ENCODE peak calls at places on chromosomes 6 and 20, in ten cellular contexts. R is mesenchymal stem cell; J is CD4-positive, alpha-beta memory T cell; I is mesenteric fat pad; O is small intestine; D is SW480; E is GM04504; Y is stimulated activated CD8-positive, alpha-beta memory T cell treated with anti-CD3 and anti-CD28 coated beads, Interleukin-12 subunit alpha, Interleukin-12 subunit beta, amount 100 ng/mL, for 1 hour; W is renal cortical epithelial cell; Q is K562. Z is an unnamed sample.

GRCh38 chr6:3331948-3332347 is 73.2 kb downstream of the PSMG4 start:
- DNase-seq in I (peak; percentile 12), D (no peak), E (no peak), R (no peak), Y (no peak), O (no peak), J (no peak), Q (no peak), W (no peak), Z (no peak)

GRCh38 chr20:3629893-3630292 is 33.3 kb downstream of the GFRA4 start:
- DNase-seq in Y (no peak), E (no peak), O (no peak), J (no peak), D (no peak), R (no peak), Q (no peak), W (no peak), I (no peak), Z (no peak)

GRCh38 chr20:60718743-60719142 is 533.3 kb upstream of the CDH4 start:
- DNase-seq in Q (peak; percentile 24), E (no peak), R (no peak), Y (no peak), W (no peak), I (no peak), J (no peak), O (no peak), D (peak; percentile 70), Z (no peak)

GRCh38 chr6:125367036-125367782 is 65.4 kb upstream of the HDDC2 start:
- DNase-seq in E (no peak), R (no peak), Q (no peak), D (no peak), Y (no peak), I (no peak), J (no peak), W (no peak), O (no peak), Z (no peak)

GRCh38 chr20:41185013-41185757 is 47.8 kb downstream of the PLCG1 start:
- DNase-seq in I (peak; percentile 71), R (no peak), J (no peak), Y (no peak), W (no peak), E (no peak), O (no peak), D (no peak), Q (no peak), Z (no peak)

GRCh38 chr6:139313784-139314545 is 22.2 kb upstream of the TXLNB start:
- DNase-seq in D (no peak), E (no peak), Y (no peak), I (no peak), Q (no peak), W (no peak), O (no peak), R (no peak), J (no peak), Z (peak; percentile 10)

GRCh38 chr6:127300411-127300810 is 33.7 kb downstream of the RNF146 start:
- DNase-seq in E (peak; percentile 70), O (no peak), I (no peak), D (no peak), W (peak; percentile 47), R (peak; percentile 90), Y (no peak), Q (no peak), J (no peak), Z (peak; percentile 81)

GRCh38 chr20:17854307-17854903 is 114.2 kb downstream of the SNX5 start:
- DNase-seq in J (no peak), R (peak; percentile 53), Q (peak; percentile 14), I (no peak), O (peak; percentile 76), D (peak; percentile 65), W (peak; percentile 19), Y (no peak), E (no peak), Z (peak; percentile 54)

GRCh38 chr6:113936093-113936934 is 34.6 kb downstream of the HDAC2 start:
- DNase-seq in Q (peak; percentile 69), D (peak; percentile 41), E (peak; percentile 41), W (peak; percentile 66), I (no peak), O (peak; percentile 71), Y (no peak), J (no peak), R (peak; percentile 69), Z (peak; percentile 62)

GRCh38 chr6:106097368-106098231 is 11.5 kb downstream of the PRDM1 start:
- DNase-seq in E (no peak), Q (peak; percentile 56), O (peak; percentile 84), I (no peak), W (no peak), D (peak; percentile 67), R (peak; percentile 76), Y (peak; percentile 25), J (peak; percentile 86), Z (peak; percentile 52)